ENCODE peak calls at places on chromosomes 6 and 20, in nine cellular contexts. Y is neuronal stem cell; X is neural progenitor cell; O is midbrain; Z is mucosa of descending colon; G is astrocyte of the cerebellum; S is HEK293T; T is CD8-positive, alpha-beta memory T cell; M is kidney. K is an unnamed sample.

GRCh38 chr6:148465654-148466053 is 123.0 kb downstream of the SASH1 start:
- DNase-seq in Y (no peak), X (no peak), O (no peak), Z (no peak), G (no peak), S (no peak), T (no peak), M (no peak), K (no peak)

GRCh38 chr6:160036790-160037206 is 67.9 kb downstream of the IGF2R start:
- DNase-seq in Y (no peak), X (no peak), O (no peak), Z (no peak), G (peak), S (no peak), T (no peak), M (no peak), K (no peak)

GRCh38 chr20:9467995-9468394 is 46.4 kb upstream of the LAMP5 start:
- DNase-seq in Y (peak), X (peak), O (peak), Z (no peak), G (no peak), S (peak), T (no peak), M (no peak), K (no peak)

GRCh38 chr20:62755817-62756724 is 40.2 kb upstream of the MRGBP start:
- DNase-seq in Y (no peak), X (no peak), O (no peak), Z (peak), G (no peak), S (no peak), T (no peak), M (peak), K (peak)

GRCh38 chr6:134310206-134310605 is 7.7 kb downstream of the SGK1 start:
- DNase-seq in Y (no peak), X (no peak), O (no peak), Z (no peak), G (no peak), S (no peak), T (no peak), M (no peak), K (no peak)

GRCh38 chr6:79671605-79672266 is 40.6 kb downstream of the SH3BGRL2 start:
- DNase-seq in Y (no peak), X (no peak), O (no peak), Z (peak), G (no peak), S (no peak), T (peak), M (peak), K (peak)

GRCh38 chr6:91462236-91462635 is 875.4 kb upstream of the MAP3K7 start:
- DNase-seq in Y (no peak), X (no peak), O (no peak), Z (no peak), G (no peak), S (no peak), T (no peak), M (no peak), K (no peak)

GRCh38 chr6:109998159-109998785 is 20.2 kb downstream of the GPR6 start:
- DNase-seq in Y (no peak), X (peak), O (no peak), Z (no peak), G (no peak), S (no peak), T (no peak), M (no peak), K (no peak)

GRCh38 chr20:14582855-14583254 is 245.4 kb upstream of the FLRT3 start:
- DNase-seq in Y (no peak), X (no peak), O (no peak), Z (no peak), G (no peak), S (no peak), T (no peak), M (no peak), K (no peak)

GRCh38 chr20:1313236-1313964 is 15.5 kb downstream of the SDCBP2 start:
- DNase-seq in Y (peak), X (peak), O (peak), Z (peak), G (peak), S (peak), T (peak), M (peak), K (no peak)

GRCh38 chr6:144768676-144769599 is 483.8 kb downstream of the UTRN start:
- DNase-seq in Y (no peak), X (no peak), O (no peak), Z (no peak), G (no peak), S (no peak), T (no peak), M (no peak), K (no peak)

GRCh38 chr6:18161437-18161836 is 6.2 kb downstream of the KDM1B start:
- DNase-seq in Y (no peak), X (no peak), O (no peak), Z (no peak), G (no peak), S (no peak), T (no peak), M (no peak), K (no peak)

GRCh38 chr20:48075591-48076174 is 290.4 kb upstream of the SULF2 start:
- DNase-seq in Y (no peak), X (no peak), O (no peak), Z (no peak), G (no peak), S (no peak), T (no peak), M (no peak), K (no peak)

GRCh38 chr6:4491501-4492260 is 284.5 kb upstream of the CDYL start:
- DNase-seq in Y (no peak), X (no peak), O (no peak), Z (no peak), G (no peak), S (no peak), T (no peak), M (no peak), K (no peak)

GRCh38 chr6:16352258-16352635 is 113.9 kb downstream of the GMPR start:
- DNase-seq in Y (no peak), X (no peak), O (no peak), Z (no peak), G (no peak), S (no peak), T (no peak), M (no peak), K (no peak)

GRCh38 chr20:3046677-3047462 is 1.0 kb downstream of the MRPS26 start:
- DNase-seq in Y (no peak), X (no peak), O (peak), Z (peak), G (no peak), S (peak), T (no peak), M (no peak), K (no peak)

GRCh38 chr6:49662877-49663231 is 26.2 kb upstream of the RHAG start:
- DNase-seq in Y (no peak), X (no peak), O (no peak), Z (no peak), G (no peak), S (no peak), T (no peak), M (no peak), K (no peak)

K was measured in RWPE2.